ENCODE peak calls at places on chromosomes 12 and 14, in ten cellular contexts. One of them, this sample, is unnamed.

GRCh38 chr12:30203981-30204380 is 420.2 kb upstream of the TMTC1 start:
- DNase-seq in CD8-positive, alpha-beta memory T cell: no peak
- DNase-seq in psoas muscle: no peak
- DNase-seq in ascending aorta: no peak
- DNase-seq in RWPE1: no peak
- DNase-seq in testis: no peak
- DNase-seq in cardiac muscle cell: no peak
- DNase-seq in heart left ventricle: no peak
- DNase-seq in A549: no peak
- DNase-seq in substantia nigra: no peak
- DNase-seq in this sample: no peak

GRCh38 chr12:19757317-19757877 is 318.1 kb downstream of the AEBP2 start:
- DNase-seq in RWPE1: no peak
- DNase-seq in testis: no peak
- DNase-seq in psoas muscle: no peak
- DNase-seq in CD8-positive, alpha-beta memory T cell: peak; percentile 7
- DNase-seq in A549: no peak
- DNase-seq in substantia nigra: no peak
- DNase-seq in cardiac muscle cell: peak; percentile 73
- DNase-seq in ascending aorta: no peak
- DNase-seq in heart left ventricle: no peak
- DNase-seq in this sample: no peak

GRCh38 chr12:31259136-31259881 is 66.6 kb downstream of the SINHCAF start:
- DNase-seq in substantia nigra: no peak
- DNase-seq in CD8-positive, alpha-beta memory T cell: no peak
- DNase-seq in RWPE1: no peak
- DNase-seq in cardiac muscle cell: peak; percentile 20
- DNase-seq in testis: no peak
- DNase-seq in A549: no peak
- DNase-seq in ascending aorta: no peak
- DNase-seq in heart left ventricle: no peak
- DNase-seq in psoas muscle: no peak
- DNase-seq in this sample: no peak

GRCh38 chr12:110565919-110566871 is 16.9 kb downstream of the PPTC7 start:
- DNase-seq in RWPE1: peak; percentile 83
- DNase-seq in substantia nigra: no peak
- DNase-seq in heart left ventricle: no peak
- DNase-seq in ascending aorta: no peak
- DNase-seq in psoas muscle: no peak
- DNase-seq in CD8-positive, alpha-beta memory T cell: no peak
- DNase-seq in cardiac muscle cell: no peak
- DNase-seq in testis: peak; percentile 24
- DNase-seq in A549: no peak
- DNase-seq in this sample: no peak

GRCh38 chr14:68621400-68622365 is 171.2 kb downstream of the ZFP36L1 start:
- DNase-seq in substantia nigra: no peak
- DNase-seq in A549: no peak
- DNase-seq in ascending aorta: peak; percentile 84
- DNase-seq in RWPE1: no peak
- DNase-seq in psoas muscle: no peak
- DNase-seq in CD8-positive, alpha-beta memory T cell: no peak
- DNase-seq in testis: no peak
- DNase-seq in cardiac muscle cell: peak; percentile 67
- DNase-seq in heart left ventricle: peak; percentile 74
- DNase-seq in this sample: peak; percentile 30

GRCh38 chr12:96502477-96502876 is 13.1 kb downstream of the CFAP54 start:
- DNase-seq in testis: no peak
- DNase-seq in substantia nigra: no peak
- DNase-seq in ascending aorta: no peak
- DNase-seq in heart left ventricle: no peak
- DNase-seq in A549: no peak
- DNase-seq in cardiac muscle cell: no peak
- DNase-seq in CD8-positive, alpha-beta memory T cell: no peak
- DNase-seq in RWPE1: no peak
- DNase-seq in psoas muscle: no peak
- DNase-seq in this sample: no peak

GRCh38 chr12:92144631-92145480 is 790 bp downstream of the BTG1 start:
- DNase-seq in substantia nigra: peak; percentile 40
- DNase-seq in testis: peak; percentile 46
- DNase-seq in A549: no peak
- DNase-seq in ascending aorta: peak; percentile 75
- DNase-seq in heart left ventricle: peak; percentile 63
- DNase-seq in CD8-positive, alpha-beta memory T cell: no peak
- DNase-seq in psoas muscle: peak; percentile 60
- DNase-seq in cardiac muscle cell: peak; percentile 51
- DNase-seq in RWPE1: peak; percentile 51
- DNase-seq in this sample: no peak

GRCh38 chr12:96132819-96133218 is 61.4 kb upstream of the ELK3 start:
- DNase-seq in CD8-positive, alpha-beta memory T cell: peak; percentile 10
- DNase-seq in RWPE1: no peak
- DNase-seq in ascending aorta: no peak
- DNase-seq in A549: no peak
- DNase-seq in cardiac muscle cell: no peak
- DNase-seq in psoas muscle: no peak
- DNase-seq in substantia nigra: no peak
- DNase-seq in heart left ventricle: no peak
- DNase-seq in testis: no peak
- DNase-seq in this sample: no peak

GRCh38 chr14:104865631-104866441 is 768 bp downstream of the CEP170B start:
- DNase-seq in ascending aorta: peak; percentile 88
- DNase-seq in A549: peak; percentile 41
- DNase-seq in CD8-positive, alpha-beta memory T cell: no peak
- DNase-seq in psoas muscle: peak; percentile 73
- DNase-seq in RWPE1: peak; percentile 69
- DNase-seq in cardiac muscle cell: peak; percentile 73
- DNase-seq in testis: peak; percentile 69
- DNase-seq in substantia nigra: no peak
- DNase-seq in heart left ventricle: peak; percentile 64
- DNase-seq in this sample: peak; percentile 13

GRCh38 chr12:68340404-68341270 is 8.5 kb upstream of the MDM1 start:
- DNase-seq in heart left ventricle: no peak
- DNase-seq in A549: no peak
- DNase-seq in ascending aorta: no peak
- DNase-seq in psoas muscle: no peak
- DNase-seq in substantia nigra: no peak
- DNase-seq in RWPE1: no peak
- DNase-seq in cardiac muscle cell: peak; percentile 28
- DNase-seq in CD8-positive, alpha-beta memory T cell: no peak
- DNase-seq in testis: no peak
- DNase-seq in this sample: no peak

GRCh38 chr12:116542345-116542950 is 16.7 kb upstream of the MAP1LC3B2 start:
- DNase-seq in heart left ventricle: no peak
- DNase-seq in RWPE1: no peak
- DNase-seq in A549: no peak
- DNase-seq in CD8-positive, alpha-beta memory T cell: no peak
- DNase-seq in ascending aorta: no peak
- DNase-seq in psoas muscle: no peak
- DNase-seq in testis: peak; percentile 57
- DNase-seq in cardiac muscle cell: no peak
- DNase-seq in substantia nigra: no peak
- DNase-seq in this sample: no peak

GRCh38 chr14:49970474-49971147 is 77.7 kb downstream of the ARF6 start:
- DNase-seq in heart left ventricle: no peak
- DNase-seq in ascending aorta: no peak
- DNase-seq in RWPE1: no peak
- DNase-seq in psoas muscle: no peak
- DNase-seq in testis: peak; percentile 80
- DNase-seq in substantia nigra: no peak
- DNase-seq in A549: no peak
- DNase-seq in cardiac muscle cell: peak; percentile 94
- DNase-seq in CD8-positive, alpha-beta memory T cell: no peak
- DNase-seq in this sample: no peak

GRCh38 chr14:53368714-53369191 is 215.6 kb upstream of the DDHD1 start:
- DNase-seq in A549: peak; percentile 5
- DNase-seq in heart left ventricle: no peak
- DNase-seq in psoas muscle: no peak
- DNase-seq in substantia nigra: no peak
- DNase-seq in cardiac muscle cell: peak; percentile 32
- DNase-seq in ascending aorta: no peak
- DNase-seq in testis: no peak
- DNase-seq in RWPE1: no peak
- DNase-seq in CD8-positive, alpha-beta memory T cell: no peak
- DNase-seq in this sample: peak; percentile 63

GRCh38 chr12:101738920-101739665 is at the start of gene SYCP3:
- DNase-seq in CD8-positive, alpha-beta memory T cell: no peak
- DNase-seq in cardiac muscle cell: no peak
- DNase-seq in psoas muscle: no peak
- DNase-seq in ascending aorta: no peak
- DNase-seq in RWPE1: no peak
- DNase-seq in heart left ventricle: no peak
- DNase-seq in substantia nigra: no peak
- DNase-seq in testis: peak; percentile 78
- DNase-seq in A549: no peak
- DNase-seq in this sample: no peak

GRCh38 chr14:102606296-102606695 is 13.8 kb downstream of the RCOR1 start:
- DNase-seq in A549: no peak
- DNase-seq in substantia nigra: no peak
- DNase-seq in psoas muscle: no peak
- DNase-seq in heart left ventricle: no peak
- DNase-seq in CD8-positive, alpha-beta memory T cell: no peak
- DNase-seq in ascending aorta: no peak
- DNase-seq in RWPE1: no peak
- DNase-seq in cardiac muscle cell: no peak
- DNase-seq in testis: no peak
- DNase-seq in this sample: no peak

GRCh38 chr14:102602421-102603292 is 10.2 kb downstream of the RCOR1 start:
- DNase-seq in heart left ventricle: no peak
- DNase-seq in CD8-positive, alpha-beta memory T cell: no peak
- DNase-seq in psoas muscle: no peak
- DNase-seq in cardiac muscle cell: no peak
- DNase-seq in RWPE1: no peak
- DNase-seq in ascending aorta: no peak
- DNase-seq in testis: peak; percentile 44
- DNase-seq in substantia nigra: no peak
- DNase-seq in A549: no peak
- DNase-seq in this sample: no peak

GRCh38 chr14:102604183-102604582 is 11.7 kb downstream of the RCOR1 start:
- DNase-seq in A549: no peak
- DNase-seq in psoas muscle: no peak
- DNase-seq in substantia nigra: no peak
- DNase-seq in heart left ventricle: no peak
- DNase-seq in testis: no peak
- DNase-seq in ascending aorta: no peak
- DNase-seq in CD8-positive, alpha-beta memory T cell: no peak
- DNase-seq in cardiac muscle cell: no peak
- DNase-seq in RWPE1: no peak
- DNase-seq in this sample: no peak

GRCh38 chr14:102603293-102603907 is 11.0 kb downstream of the RCOR1 start:
- DNase-seq in ascending aorta: no peak
- DNase-seq in A549: no peak
- DNase-seq in testis: no peak
- DNase-seq in substantia nigra: no peak
- DNase-seq in cardiac muscle cell: no peak
- DNase-seq in heart left ventricle: no peak
- DNase-seq in RWPE1: no peak
- DNase-seq in psoas muscle: no peak
- DNase-seq in CD8-positive, alpha-beta memory T cell: no peak
- DNase-seq in this sample: no peak

GRCh38 chr14:102605026-102605425 is 12.6 kb downstream of the RCOR1 start:
- DNase-seq in ascending aorta: no peak
- DNase-seq in heart left ventricle: no peak
- DNase-seq in substantia nigra: no peak
- DNase-seq in A549: no peak
- DNase-seq in testis: no peak
- DNase-seq in psoas muscle: no peak
- DNase-seq in cardiac muscle cell: no peak
- DNase-seq in CD8-positive, alpha-beta memory T cell: no peak
- DNase-seq in RWPE1: peak; percentile 80
- DNase-seq in this sample: no peak
- H3K27ac ChIP-seq in ascending aorta: no peak overlapping the region
- H3K27ac ChIP-seq in heart left ventricle: no peak overlapping the region
- H3K27ac ChIP-seq in substantia nigra: no peak overlapping the region
- H3K27ac ChIP-seq in A549: no peak overlapping the region
- H3K27ac ChIP-seq in testis: no peak overlapping the region
- H3K27ac ChIP-seq in psoas muscle: no peak overlapping the region
- H3K27ac ChIP-seq in cardiac muscle cell: peak overlapping the region; percentile 18
- H3K27ac ChIP-seq in CD8-positive, alpha-beta memory T cell: no peak overlapping the region
- H3K27ac ChIP-seq in RWPE1: peak overlapping the region; percentile 76
- H3K27ac ChIP-seq in this sample: no peak overlapping the region

DNA sequence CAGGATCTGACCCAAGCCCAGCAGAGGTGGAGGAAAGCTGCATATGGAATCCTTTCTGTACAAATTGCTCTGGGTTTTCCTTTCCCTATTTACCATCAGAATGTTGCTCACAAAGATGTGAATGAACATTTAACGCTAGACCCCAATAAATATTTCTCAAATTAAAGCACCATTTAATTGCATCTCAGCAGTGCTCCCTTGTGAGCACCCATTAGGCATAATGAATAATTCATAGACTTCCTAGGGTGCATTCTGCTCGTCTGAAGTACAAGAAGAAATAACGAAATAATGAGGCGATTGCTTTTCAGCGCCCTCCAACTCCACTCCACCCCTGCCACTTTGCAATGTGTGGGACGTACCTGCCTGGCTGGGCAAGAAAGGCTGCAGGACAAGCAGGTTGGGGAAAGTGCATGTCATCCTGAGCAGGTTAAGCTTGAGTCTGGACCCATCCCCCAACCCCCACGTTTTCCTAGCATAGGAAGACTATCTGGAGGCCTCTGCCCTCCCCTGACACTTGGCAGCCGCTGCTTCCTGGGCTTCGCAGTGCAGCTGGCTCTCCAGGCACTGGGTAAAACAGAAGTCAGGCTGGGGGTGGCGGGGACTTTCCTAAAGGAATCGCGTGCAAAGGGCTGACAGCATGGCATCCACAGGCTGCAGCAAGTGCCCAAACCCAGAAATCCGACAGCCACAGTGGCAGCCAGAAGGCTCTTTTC is 253.8 kb downstream of the DUSP6 start:
- DNase-seq in substantia nigra: no peak
- DNase-seq in CD8-positive, alpha-beta memory T cell: no peak
- DNase-seq in RWPE1: no peak
- DNase-seq in A549: no peak
- DNase-seq in cardiac muscle cell: peak; percentile 46
- DNase-seq in ascending aorta: no peak
- DNase-seq in heart left ventricle: peak; percentile 45
- DNase-seq in psoas muscle: no peak
- DNase-seq in testis: peak; percentile 33
- DNase-seq in this sample: no peak
- H3K27ac ChIP-seq in substantia nigra: no peak overlapping the region
- H3K27ac ChIP-seq in CD8-positive, alpha-beta memory T cell: no peak overlapping the region
- H3K27ac ChIP-seq in RWPE1: no peak overlapping the region
- H3K27ac ChIP-seq in A549: no peak overlapping the region
- H3K27ac ChIP-seq in cardiac muscle cell: no peak overlapping the region
- H3K27ac ChIP-seq in ascending aorta: no peak overlapping the region
- H3K27ac ChIP-seq in heart left ventricle: no peak overlapping the region
- H3K27ac ChIP-seq in psoas muscle: no peak overlapping the region
- H3K27ac ChIP-seq in testis: no peak overlapping the region
- H3K27ac ChIP-seq in this sample: no peak overlapping the region

GRCh38 chr14:52279405-52279804 is 11.9 kb downstream of the PTGDR start:
- DNase-seq in RWPE1: peak; percentile 46
- DNase-seq in A549: peak; percentile 12
- DNase-seq in ascending aorta: no peak
- DNase-seq in substantia nigra: no peak
- DNase-seq in testis: no peak
- DNase-seq in cardiac muscle cell: peak; percentile 54
- DNase-seq in heart left ventricle: no peak
- DNase-seq in CD8-positive, alpha-beta memory T cell: no peak
- DNase-seq in psoas muscle: no peak
- DNase-seq in this sample: no peak
- H3K27ac ChIP-seq in RWPE1: no peak overlapping the region
- H3K27ac ChIP-seq in A549: peak overlapping the region; percentile 69
- H3K27ac ChIP-seq in ascending aorta: no peak overlapping the region
- H3K27ac ChIP-seq in substantia nigra: no peak overlapping the region
- H3K27ac ChIP-seq in testis: no peak overlapping the region
- H3K27ac ChIP-seq in cardiac muscle cell: no peak overlapping the region
- H3K27ac ChIP-seq in heart left ventricle: peak overlapping the region; percentile 41
- H3K27ac ChIP-seq in CD8-positive, alpha-beta memory T cell: no peak overlapping the region
- H3K27ac ChIP-seq in psoas muscle: no peak overlapping the region
- H3K27ac ChIP-seq in this sample: no peak overlapping the region

GRCh38 chr12:11886339-11886738 is 184.4 kb upstream of the BCL2L14 start:
- DNase-seq in ascending aorta: no peak
- DNase-seq in A549: no peak
- DNase-seq in RWPE1: peak; percentile 71
- DNase-seq in heart left ventricle: no peak
- DNase-seq in CD8-positive, alpha-beta memory T cell: no peak
- DNase-seq in cardiac muscle cell: no peak
- DNase-seq in psoas muscle: no peak
- DNase-seq in substantia nigra: no peak
- DNase-seq in testis: no peak
- DNase-seq in this sample: no peak
- H3K27ac ChIP-seq in ascending aorta: no peak overlapping the region
- H3K27ac ChIP-seq in A549: peak overlapping the region; percentile 70
- H3K27ac ChIP-seq in RWPE1: no peak overlapping the region
- H3K27ac ChIP-seq in heart left ventricle: no peak overlapping the region
- H3K27ac ChIP-seq in CD8-positive, alpha-beta memory T cell: no peak overlapping the region
- H3K27ac ChIP-seq in cardiac muscle cell: no peak overlapping the region
- H3K27ac ChIP-seq in psoas muscle: no peak overlapping the region
- H3K27ac ChIP-seq in substantia nigra: no peak overlapping the region
- H3K27ac ChIP-seq in testis: no peak overlapping the region
- H3K27ac ChIP-seq in this sample: no peak overlapping the region

This sample was measured in AG04450.